ENCODE peak calls at places on chromosomes 2 and 18, in ten cellular contexts. One of them, this sample, is unnamed.

GRCh38 chr2:189483571-189484415 is 42.5 kb downstream of the WDR75 start:
- DNase-seq in tibial artery: no peak
- DNase-seq in heart left ventricle: no peak
- DNase-seq in HFF-Myc: no peak
- DNase-seq in stomach: no peak
- DNase-seq in GM06990: no peak
- DNase-seq in astrocyte: no peak
- DNase-seq in suprapubic skin: no peak
- DNase-seq in Panc1: no peak
- DNase-seq in fibroblast of mammary gland: no peak
- DNase-seq in this sample: no peak

GRCh38 chr2:134706587-134707329 is 12.0 kb downstream of the TMEM163 start:
- DNase-seq in GM06990: no peak
- DNase-seq in Panc1: no peak
- DNase-seq in heart left ventricle: no peak
- DNase-seq in tibial artery: no peak
- DNase-seq in stomach: no peak
- DNase-seq in suprapubic skin: no peak
- DNase-seq in astrocyte: peak; percentile 10
- DNase-seq in HFF-Myc: no peak
- DNase-seq in fibroblast of mammary gland: no peak
- DNase-seq in this sample: no peak

GRCh38 chr2:68751397-68752339 is 17.1 kb downstream of the ARHGAP25 start:
- DNase-seq in Panc1: peak; percentile 74
- DNase-seq in suprapubic skin: peak; percentile 93
- DNase-seq in heart left ventricle: peak; percentile 89
- DNase-seq in HFF-Myc: peak; percentile 85
- DNase-seq in GM06990: peak; percentile 45
- DNase-seq in tibial artery: peak; percentile 89
- DNase-seq in stomach: peak; percentile 93
- DNase-seq in fibroblast of mammary gland: peak; percentile 83
- DNase-seq in astrocyte: peak; percentile 68
- DNase-seq in this sample: peak; percentile 91

GRCh38 chr2:6069354-6069753 is 377.2 kb downstream of the SOX11 start:
- DNase-seq in GM06990: no peak
- DNase-seq in astrocyte: peak; percentile 41
- DNase-seq in suprapubic skin: no peak
- DNase-seq in stomach: no peak
- DNase-seq in Panc1: no peak
- DNase-seq in tibial artery: no peak
- DNase-seq in heart left ventricle: no peak
- DNase-seq in HFF-Myc: no peak
- DNase-seq in fibroblast of mammary gland: no peak
- DNase-seq in this sample: no peak

GRCh38 chr2:23556929-23557328 is 171.9 kb downstream of the KLHL29 start:
- DNase-seq in astrocyte: no peak
- DNase-seq in HFF-Myc: no peak
- DNase-seq in Panc1: no peak
- DNase-seq in tibial artery: no peak
- DNase-seq in suprapubic skin: no peak
- DNase-seq in GM06990: no peak
- DNase-seq in fibroblast of mammary gland: no peak
- DNase-seq in heart left ventricle: no peak
- DNase-seq in stomach: no peak
- DNase-seq in this sample: no peak

GRCh38 chr2:147630585-147630984 is 214.2 kb upstream of the ACVR2A start:
- DNase-seq in Panc1: no peak
- DNase-seq in suprapubic skin: no peak
- DNase-seq in fibroblast of mammary gland: peak; percentile 9
- DNase-seq in heart left ventricle: no peak
- DNase-seq in tibial artery: no peak
- DNase-seq in HFF-Myc: no peak
- DNase-seq in stomach: no peak
- DNase-seq in GM06990: no peak
- DNase-seq in astrocyte: peak; percentile 27
- DNase-seq in this sample: no peak

GRCh38 chr2:229342376-229342775 is 71.3 kb upstream of the PID1 start:
- DNase-seq in fibroblast of mammary gland: peak; percentile 51
- DNase-seq in Panc1: peak; percentile 5
- DNase-seq in GM06990: no peak
- DNase-seq in HFF-Myc: no peak
- DNase-seq in astrocyte: no peak
- DNase-seq in suprapubic skin: no peak
- DNase-seq in stomach: peak; percentile 40
- DNase-seq in tibial artery: peak; percentile 49
- DNase-seq in heart left ventricle: no peak
- DNase-seq in this sample: peak; percentile 59

GRCh38 chr18:67951166-67951565 is 434.6 kb upstream of the DSEL start:
- DNase-seq in tibial artery: no peak
- DNase-seq in astrocyte: peak; percentile 23
- DNase-seq in stomach: no peak
- DNase-seq in HFF-Myc: no peak
- DNase-seq in heart left ventricle: no peak
- DNase-seq in Panc1: no peak
- DNase-seq in GM06990: no peak
- DNase-seq in suprapubic skin: no peak
- DNase-seq in fibroblast of mammary gland: no peak
- DNase-seq in this sample: peak; percentile 2

GRCh38 chr2:36294290-36294689 is 61.3 kb upstream of the CRIM1 start:
- DNase-seq in heart left ventricle: no peak
- DNase-seq in tibial artery: no peak
- DNase-seq in Panc1: no peak
- DNase-seq in stomach: no peak
- DNase-seq in fibroblast of mammary gland: no peak
- DNase-seq in GM06990: no peak
- DNase-seq in HFF-Myc: no peak
- DNase-seq in suprapubic skin: no peak
- DNase-seq in astrocyte: peak; percentile 38
- DNase-seq in this sample: no peak

GRCh38 chr2:214545881-214546280 is 135.0 kb downstream of the VWC2L start:
- DNase-seq in Panc1: no peak
- DNase-seq in suprapubic skin: no peak
- DNase-seq in GM06990: no peak
- DNase-seq in stomach: no peak
- DNase-seq in HFF-Myc: no peak
- DNase-seq in fibroblast of mammary gland: no peak
- DNase-seq in tibial artery: no peak
- DNase-seq in astrocyte: no peak
- DNase-seq in heart left ventricle: no peak
- DNase-seq in this sample: no peak

GRCh38 chr2:41283079-41283765 is 764.6 kb upstream of the PKDCC start:
- DNase-seq in suprapubic skin: no peak
- DNase-seq in Panc1: no peak
- DNase-seq in GM06990: no peak
- DNase-seq in astrocyte: peak; percentile 34
- DNase-seq in stomach: no peak
- DNase-seq in heart left ventricle: no peak
- DNase-seq in HFF-Myc: no peak
- DNase-seq in fibroblast of mammary gland: no peak
- DNase-seq in tibial artery: no peak
- DNase-seq in this sample: no peak

GRCh38 chr18:70169747-70170146 is 35.7 kb downstream of the RTTN start:
- DNase-seq in fibroblast of mammary gland: no peak
- DNase-seq in suprapubic skin: no peak
- DNase-seq in astrocyte: no peak
- DNase-seq in GM06990: no peak
- DNase-seq in tibial artery: no peak
- DNase-seq in Panc1: no peak
- DNase-seq in HFF-Myc: no peak
- DNase-seq in stomach: no peak
- DNase-seq in heart left ventricle: no peak
- DNase-seq in this sample: no peak

DNA sequence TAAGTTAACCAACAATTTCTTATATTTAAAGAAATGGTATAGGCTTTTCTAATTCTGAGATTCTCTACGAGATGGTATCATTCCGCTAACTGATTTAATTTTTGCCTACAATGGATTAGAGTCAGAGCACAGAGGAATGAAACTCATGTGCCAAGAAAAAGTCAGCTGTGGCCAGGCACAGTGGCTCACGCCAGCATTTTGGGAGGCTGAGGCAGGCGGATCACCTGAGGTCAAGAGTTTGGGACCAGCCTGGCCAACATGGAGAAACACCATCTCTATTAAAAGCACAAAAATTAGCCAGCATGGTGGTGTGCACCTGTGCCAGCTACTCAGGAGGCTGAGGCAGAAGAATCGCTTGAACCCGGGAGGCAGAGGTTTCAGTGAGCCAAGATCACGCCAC is 17.0 kb upstream of the TTN start:
- DNase-seq in heart left ventricle: no peak
- DNase-seq in GM06990: no peak
- DNase-seq in fibroblast of mammary gland: no peak
- DNase-seq in stomach: no peak
- DNase-seq in astrocyte: no peak
- DNase-seq in suprapubic skin: no peak
- DNase-seq in Panc1: no peak
- DNase-seq in HFF-Myc: no peak
- DNase-seq in tibial artery: no peak
- DNase-seq in this sample: no peak
- TF ChIP-seq CTCF in heart left ventricle: no peak
- TF ChIP-seq CTCF in GM06990: no peak
- TF ChIP-seq CTCF in fibroblast of mammary gland: no peak
- TF ChIP-seq CTCF in stomach: no peak
- TF ChIP-seq CTCF in astrocyte: no peak
- TF ChIP-seq CTCF in suprapubic skin: no peak
- TF ChIP-seq CTCF in Panc1: no peak
- TF ChIP-seq CTCF in HFF-Myc: no peak
- TF ChIP-seq CTCF in tibial artery: no peak
- TF ChIP-seq CTCF in this sample: no peak

DNA sequence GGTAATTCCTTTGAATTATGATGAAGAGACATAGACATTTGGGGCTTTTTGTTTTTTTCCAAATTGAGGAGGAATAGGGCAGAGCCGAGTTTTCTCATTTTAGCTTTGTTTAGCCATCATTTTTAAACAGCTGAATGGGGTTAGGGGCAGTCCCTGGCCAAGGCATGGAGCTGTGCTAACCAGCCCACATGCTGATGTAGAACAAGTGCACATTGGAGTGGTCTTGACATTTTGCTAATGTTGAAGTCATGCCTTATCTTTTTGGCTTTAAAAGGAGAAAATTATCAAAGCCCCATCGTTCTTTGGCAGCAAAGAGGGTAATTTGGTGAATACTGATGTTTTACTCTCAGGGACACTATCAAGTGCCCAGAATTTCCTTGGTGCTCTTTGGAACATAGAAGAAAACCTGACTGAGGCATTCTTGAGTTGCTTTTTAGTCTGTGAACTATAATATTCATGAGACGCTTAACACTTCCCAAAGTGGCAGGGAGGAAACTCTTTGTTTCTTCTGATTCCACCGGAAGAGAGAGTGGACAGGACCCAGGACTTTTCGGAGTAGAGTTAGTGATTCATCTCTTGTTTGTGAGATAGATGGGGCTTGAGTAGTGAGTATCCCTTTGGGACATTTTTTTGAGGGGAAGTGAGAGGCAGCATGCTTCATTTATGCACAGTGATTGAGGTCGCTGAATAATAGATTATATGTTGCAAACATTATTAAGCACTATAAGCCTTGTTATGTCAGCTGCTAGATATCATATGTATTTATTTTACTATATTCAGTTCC is 45.0 kb downstream of the MTA3 start:
- DNase-seq in GM06990: no peak
- DNase-seq in tibial artery: no peak
- DNase-seq in HFF-Myc: no peak
- DNase-seq in Panc1: no peak
- DNase-seq in stomach: no peak
- DNase-seq in fibroblast of mammary gland: peak; percentile 52
- DNase-seq in suprapubic skin: no peak
- DNase-seq in astrocyte: peak; percentile 13
- DNase-seq in heart left ventricle: no peak
- DNase-seq in this sample: peak; percentile 14
- H3K4me3 ChIP-seq in GM06990: no peak overlapping the region
- H3K4me3 ChIP-seq in tibial artery: no peak overlapping the region
- H3K4me3 ChIP-seq in HFF-Myc: no peak overlapping the region
- H3K4me3 ChIP-seq in Panc1: no peak overlapping the region
- H3K4me3 ChIP-seq in stomach: no peak overlapping the region
- H3K4me3 ChIP-seq in fibroblast of mammary gland: no peak overlapping the region
- H3K4me3 ChIP-seq in suprapubic skin: no peak overlapping the region
- H3K4me3 ChIP-seq in astrocyte: no peak overlapping the region
- H3K4me3 ChIP-seq in heart left ventricle: no peak overlapping the region
- H3K4me3 ChIP-seq in this sample: no peak overlapping the region

GRCh38 chr2:202203348-202203747 is 35.0 kb downstream of the SUMO1 start:
- DNase-seq in HFF-Myc: no peak
- DNase-seq in stomach: no peak
- DNase-seq in tibial artery: no peak
- DNase-seq in suprapubic skin: no peak
- DNase-seq in GM06990: no peak
- DNase-seq in heart left ventricle: no peak
- DNase-seq in Panc1: no peak
- DNase-seq in fibroblast of mammary gland: no peak
- DNase-seq in astrocyte: no peak
- DNase-seq in this sample: no peak
- TF ChIP-seq CTCF in HFF-Myc: no peak
- TF ChIP-seq CTCF in stomach: no peak
- TF ChIP-seq CTCF in tibial artery: no peak
- TF ChIP-seq CTCF in suprapubic skin: no peak
- TF ChIP-seq CTCF in GM06990: no peak
- TF ChIP-seq CTCF in heart left ventricle: no peak
- TF ChIP-seq CTCF in Panc1: no peak
- TF ChIP-seq CTCF in fibroblast of mammary gland: no peak
- TF ChIP-seq CTCF in astrocyte: no peak
- TF ChIP-seq CTCF in this sample: no peak

GRCh38 chr2:163863073-163863472 is 127.3 kb upstream of the FIGN start:
- DNase-seq in HFF-Myc: no peak
- DNase-seq in fibroblast of mammary gland: no peak
- DNase-seq in tibial artery: no peak
- DNase-seq in heart left ventricle: no peak
- DNase-seq in stomach: no peak
- DNase-seq in suprapubic skin: no peak
- DNase-seq in Panc1: no peak
- DNase-seq in GM06990: no peak
- DNase-seq in astrocyte: no peak
- DNase-seq in this sample: no peak
- H3K4me3 ChIP-seq in HFF-Myc: no peak overlapping the region
- H3K4me3 ChIP-seq in fibroblast of mammary gland: no peak overlapping the region
- H3K4me3 ChIP-seq in tibial artery: no peak overlapping the region
- H3K4me3 ChIP-seq in heart left ventricle: no peak overlapping the region
- H3K4me3 ChIP-seq in stomach: no peak overlapping the region
- H3K4me3 ChIP-seq in suprapubic skin: no peak overlapping the region
- H3K4me3 ChIP-seq in Panc1: no peak overlapping the region
- H3K4me3 ChIP-seq in GM06990: no peak overlapping the region
- H3K4me3 ChIP-seq in astrocyte: no peak overlapping the region
- H3K4me3 ChIP-seq in this sample: no peak overlapping the region

DNA sequence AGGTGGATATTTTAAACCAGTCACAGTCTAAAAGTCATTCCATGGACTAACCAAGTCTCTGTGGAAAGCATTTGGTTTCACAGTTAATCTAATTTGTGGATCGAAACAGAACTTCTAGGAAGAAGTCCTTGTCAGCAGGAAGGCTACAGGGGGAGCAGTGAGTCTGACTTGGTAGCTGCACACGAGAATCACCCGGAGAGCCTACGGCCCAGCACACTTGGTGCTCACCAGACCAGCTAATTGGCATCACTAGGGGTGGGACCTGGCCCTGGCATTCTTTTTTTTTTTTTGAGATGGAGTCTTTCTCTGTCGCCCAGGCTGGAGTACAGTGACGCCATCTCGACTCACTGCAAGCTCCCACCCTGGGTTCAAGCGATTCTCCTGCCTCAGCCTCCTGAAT is 97.7 kb downstream of the ZNF532 start:
- DNase-seq in HFF-Myc: no peak
- DNase-seq in astrocyte: no peak
- DNase-seq in fibroblast of mammary gland: no peak
- DNase-seq in GM06990: no peak
- DNase-seq in stomach: no peak
- DNase-seq in suprapubic skin: no peak
- DNase-seq in heart left ventricle: no peak
- DNase-seq in Panc1: no peak
- DNase-seq in tibial artery: no peak
- DNase-seq in this sample: no peak
- TF ChIP-seq CTCF in HFF-Myc: no peak
- TF ChIP-seq CTCF in astrocyte: no peak
- TF ChIP-seq CTCF in fibroblast of mammary gland: no peak
- TF ChIP-seq CTCF in GM06990: no peak
- TF ChIP-seq CTCF in stomach: no peak
- TF ChIP-seq CTCF in suprapubic skin: no peak
- TF ChIP-seq CTCF in heart left ventricle: no peak
- TF ChIP-seq CTCF in Panc1: no peak
- TF ChIP-seq CTCF in tibial artery: no peak
- TF ChIP-seq CTCF in this sample: no peak

This sample was measured in fibroblast of pulmonary artery.